ENCODE peak calls at places on chromosomes 6 and 20, in four cellular contexts. Z is K562, J is WTC11, E is HepG2. V is an unnamed sample.

GRCh38 chr20:62737271-62737761 is 28.7 kb downstream of the NTSR1 start:
- DNase-seq in Z (no peak), E (no peak), J (peak), V (no peak)

GRCh38 chr20:12883507-12883885 is 125.3 kb upstream of the SPTLC3 start:
- DNase-seq in E (no peak), J (no peak), Z (no peak), V (no peak)

GRCh38 chr20:25738198-25738597 is 41.5 kb upstream of the ZNF337 start:
- DNase-seq in J (no peak), Z (no peak), E (no peak), V (no peak)

GRCh38 chr6:47097092-47097945 is 55.2 kb upstream of the ADGRF1 start:
- DNase-seq in Z (peak), E (peak), J (peak), V (peak)

GRCh38 chr20:19858972-19859371 is 100.9 kb downstream of the RIN2 start:
- DNase-seq in Z (no peak), J (no peak), E (no peak), V (no peak)

GRCh38 chr6:144989319-144990099 is 704.4 kb downstream of the UTRN start:
- DNase-seq in E (no peak), Z (no peak), J (no peak), V (no peak)

GRCh38 chr20:63973636-63974401 is 4.1 kb upstream of the ZNF512B start:
- DNase-seq in E (peak), Z (peak), J (peak), V (peak)

GRCh38 chr6:17354700-17355403 is 38.5 kb upstream of the CAP2 start:
- DNase-seq in J (no peak), E (peak), Z (no peak), V (no peak)

GRCh38 chr20:58893355-58894151 is 41.0 kb downstream of the GNAS start:
- DNase-seq in E (no peak), J (no peak), Z (peak), V (no peak)

GRCh38 chr6:125008261-125008671 is 46.0 kb downstream of the RNF217 start:
- DNase-seq in E (no peak), Z (no peak), J (no peak), V (no peak)

GRCh38 chr6:132333639-132334516 is 67.4 kb downstream of the MOXD1 start:
- DNase-seq in Z (peak), J (no peak), E (peak), V (peak)

GRCh38 chr6:158766621-158767435 is 52.3 kb downstream of the EZR start:
- DNase-seq in Z (no peak), E (no peak), J (no peak), V (no peak)

GRCh38 chr6:81875776-81876293 is 123.4 kb upstream of the TENT5A start:
- DNase-seq in Z (no peak), E (no peak), J (no peak), V (no peak)
- TF ChIP-seq SP1 in Z (no peak), E (no peak), J (no peak), V (no peak)

GRCh38 chr6:76881414-76881813 is 581.9 kb downstream of the HTR1B start:
- DNase-seq in J (no peak), Z (no peak), E (no peak), V (no peak)

GRCh38 chr6:76876922-76877553 is 586.3 kb downstream of the HTR1B start:
- DNase-seq in J (peak), E (peak), Z (peak), V (peak)
- TF ChIP-seq ELF4 in J (no peak), E (no peak), Z (no peak), V (no peak)

GRCh38 chr6:150032598-150032997 is 7.3 kb upstream of the RAET1L start:
- DNase-seq in E (no peak), Z (no peak), J (no peak), V (no peak)
- TF ChIP-seq SP1 in E (no peak), Z (no peak), J (no peak), V (no peak)

GRCh38 chr6:81896561-81896960 is 144.1 kb upstream of the TENT5A start:
- DNase-seq in Z (no peak), J (no peak), E (no peak), V (no peak)
- TF ChIP-seq ELF4 in Z (no peak), J (no peak), E (no peak), V (no peak)

GRCh38 chr6:127690092-127690491 is 113.1 kb downstream of the C6orf58 start:
- DNase-seq in Z (no peak), J (no peak), E (no peak), V (peak)
- TF ChIP-seq SP1 in Z (no peak), J (no peak), E (no peak), V (no peak)

DNA sequence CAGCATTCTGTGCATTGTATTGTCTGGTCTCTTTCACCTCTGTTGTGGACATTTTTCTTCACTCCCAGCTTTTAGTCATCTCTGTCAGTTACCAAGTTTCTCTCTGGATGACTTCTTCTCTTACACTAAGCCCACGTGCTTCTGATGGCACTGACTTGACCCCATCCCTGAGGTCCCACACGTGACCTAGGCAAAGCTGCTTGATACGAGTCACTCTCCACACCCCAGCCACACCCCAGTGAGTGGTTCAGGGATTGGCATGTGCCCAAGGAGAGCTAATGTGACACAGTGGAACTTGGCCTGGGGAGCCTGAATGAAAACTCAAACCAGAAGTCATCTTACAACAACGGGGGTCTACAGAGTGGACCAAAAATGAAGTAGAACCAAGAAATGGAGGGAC is 32.2 kb downstream of the HTR1E start:
- DNase-seq in E (no peak), Z (no peak), J (no peak), V (no peak)
- TF ChIP-seq ELF4 in E (no peak), Z (no peak), J (no peak), V (no peak)